ENCODE peak calls at places on chromosome 19, in four cellular contexts. D is effector memory CD4-positive, alpha-beta T cell; Y is neuronal stem cell; E is ascending aorta. U is an unnamed sample. For H3K4me1, the result is how much of the 10 kb centered on the place peaks cover.

GRCh38 chr19:18161691-18162039 is 8.7 kb downstream of the PIK3R2 start:
- DNase-seq in D (no peak), Y (no peak), E (no peak), U (no peak)

GRCh38 chr19:48935864-48936263 is 2.4 kb downstream of the DHDH start:
- DNase-seq in E (no peak), D (no peak), Y (no peak), U (no peak)

GRCh38 chr19:52997975-52998374 is 15.7 kb upstream of the ERVV-1 start:
- DNase-seq in E (no peak), Y (no peak), D (no peak), U (no peak)

GRCh38 chr19:49809155-49809986 is 3.7 kb downstream of the FUZ start:
- DNase-seq in Y (no peak), D (peak), E (no peak), U (peak)

GRCh38 chr19:40811478-40812341 is 12.7 kb downstream of the EGLN2 start:
- DNase-seq in E (no peak), Y (peak), D (no peak), U (no peak)

GRCh38 chr19:54218960-54219661 is 3.7 kb downstream of the LILRB3 start:
- DNase-seq in Y (no peak), D (no peak), E (no peak), U (no peak)

GRCh38 chr19:46731007-46731501 is 14.1 kb upstream of the PRKD2 start:
- DNase-seq in Y (no peak), D (no peak), E (no peak), U (no peak)

GRCh38 chr19:45973564-45974338 is at the start of gene NOVA2:
- DNase-seq in D (no peak), Y (peak), E (no peak), U (no peak)

GRCh38 chr19:14003279-14004051 is 2.7 kb downstream of the RFX1 start:
- DNase-seq in D (no peak), E (no peak), Y (no peak), U (no peak)

GRCh38 chr19:15112385-15112784 is 5.2 kb downstream of the SYDE1 start:
- DNase-seq in Y (no peak), D (no peak), E (no peak), U (no peak)

GRCh38 chr19:53782698-53783097 is 41.4 kb downstream of the NLRP12 start:
- DNase-seq in E (no peak), D (no peak), Y (no peak), U (no peak)

GRCh38 chr19:17327654-17328516 is 6.8 kb downstream of the ANO8 start:
- DNase-seq in D (peak), E (no peak), Y (peak), U (no peak)

GRCh38 chr19:41691268-41691970 is 3.3 kb upstream of the CEACAM7 start:
- DNase-seq in D (no peak), Y (no peak), E (no peak), U (no peak)

GRCh38 chr19:36805364-36805763 is 32.8 kb upstream of the ZNF850 start:
- DNase-seq in Y (no peak), D (no peak), E (no peak), U (no peak)

GRCh38 chr19:14147797-14148605 is 11.6 kb upstream of the ASF1B start:
- DNase-seq in Y (no peak), D (no peak), E (no peak), U (peak)

GRCh38 chr19:7975037-7975436 is 30.4 kb downstream of the ELAVL1 start:
- DNase-seq in Y (no peak), E (no peak), D (no peak), U (no peak)

GRCh38 chr19:23971598-23971997 is 56.9 kb downstream of the ZNF726 start:
- DNase-seq in D (no peak), E (no peak), Y (no peak), U (no peak)

GRCh38 chr19:46983097-46983496 is 36.5 kb upstream of the NPAS1 start:
- DNase-seq in Y (no peak), D (no peak), E (no peak), U (no peak)

GRCh38 chr19:57558525-57558924 is 1.1 kb downstream of the ZNF550 start:
- DNase-seq in D (no peak), E (no peak), Y (no peak), U (no peak)

GRCh38 chr19:48656840-48657474 is 11.0 kb upstream of the CA11 start:
- DNase-seq in D (no peak), E (no peak), Y (no peak), U (peak)

GRCh38 chr19:14090509-14091085 is at the start of gene SAMD1:
- DNase-seq in D (peak), E (no peak), Y (peak), U (peak)

DNA sequence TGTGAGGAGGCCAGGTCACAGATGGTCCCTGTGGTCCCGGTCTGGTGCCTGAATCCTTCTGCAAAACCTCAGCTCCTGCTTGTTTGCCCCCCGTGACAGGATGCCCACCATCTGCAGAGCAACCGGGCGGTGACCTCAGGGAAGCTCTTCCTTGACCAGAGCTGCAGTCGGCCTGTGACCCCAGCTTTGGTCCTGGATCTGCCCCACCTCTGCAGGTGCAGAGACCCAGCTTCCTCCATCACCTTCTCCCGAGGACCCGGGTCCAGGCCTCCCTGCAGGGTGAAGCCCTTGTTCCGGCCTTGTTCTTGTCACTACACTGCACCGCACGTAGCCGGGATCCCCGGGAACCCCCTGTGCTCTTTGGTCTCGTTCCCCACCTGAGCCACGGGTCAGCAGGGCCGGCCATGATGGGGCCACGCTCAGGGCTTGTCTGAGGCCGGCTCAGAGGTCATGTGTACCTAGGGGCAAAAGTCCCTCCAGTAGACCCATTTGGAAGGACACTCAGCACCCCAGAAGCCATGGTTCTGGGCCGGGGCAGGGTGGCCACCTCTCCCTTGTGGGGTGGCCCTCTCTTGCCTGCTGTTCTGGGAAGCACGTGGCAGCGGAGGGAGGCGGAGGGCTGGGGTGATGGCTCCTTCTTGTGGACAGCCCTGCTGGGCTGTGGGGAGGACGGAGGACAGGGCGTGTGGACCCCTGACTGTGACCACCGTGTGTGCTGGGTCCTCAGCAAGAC is 6.2 kb upstream of the PEAK3 start:
- DNase-seq in D (no peak), E (no peak), Y (no peak), U (no peak)
- H3K4me1 ChIP-seq in D (under half), E (under half), Y (under half), U (under half)

GRCh38 chr19:2556221-2557092 is 80.5 kb downstream of the GADD45B start:
- DNase-seq in D (no peak), E (no peak), Y (no peak), U (no peak)
- H3K4me3 ChIP-seq in D (no peak), E (no peak), Y (no peak), U (no peak)

GRCh38 chr19:2771786-2772674 is 11.0 kb downstream of the SGTA start:
- DNase-seq in Y (no peak), E (no peak), D (no peak), U (no peak)
- H3K27ac ChIP-seq in Y (no peak), E (no peak), D (no peak), U (no peak)

GRCh38 chr19:1412995-1413889 is 5.9 kb downstream of the DAZAP1 start:
- DNase-seq in D (no peak), E (no peak), Y (no peak), U (no peak)

GRCh38 chr19:1410789-1411188 is 3.4 kb downstream of the DAZAP1 start:
- DNase-seq in Y (no peak), D (no peak), E (no peak), U (no peak)

GRCh38 chr19:1412323-1412923 is 5.0 kb downstream of the DAZAP1 start:
- DNase-seq in Y (no peak), E (no peak), D (no peak), U (no peak)

GRCh38 chr19:1410136-1410786 is 2.9 kb downstream of the DAZAP1 start:
- DNase-seq in D (no peak), E (no peak), Y (no peak), U (no peak)

GRCh38 chr19:1411255-1412191 is 4.1 kb downstream of the DAZAP1 start:
- DNase-seq in Y (no peak), E (no peak), D (peak), U (no peak)
- H3K4me1 ChIP-seq in Y (under half), E (under half), D (half or more), U (half or more)

GRCh38 chr19:5786593-5787551 is 2.3 kb upstream of the PRR22 start:
- DNase-seq in Y (no peak), E (no peak), D (no peak), U (no peak)
- H3K4me3 ChIP-seq in Y (no peak), E (no peak), D (no peak), U (no peak)

DNA sequence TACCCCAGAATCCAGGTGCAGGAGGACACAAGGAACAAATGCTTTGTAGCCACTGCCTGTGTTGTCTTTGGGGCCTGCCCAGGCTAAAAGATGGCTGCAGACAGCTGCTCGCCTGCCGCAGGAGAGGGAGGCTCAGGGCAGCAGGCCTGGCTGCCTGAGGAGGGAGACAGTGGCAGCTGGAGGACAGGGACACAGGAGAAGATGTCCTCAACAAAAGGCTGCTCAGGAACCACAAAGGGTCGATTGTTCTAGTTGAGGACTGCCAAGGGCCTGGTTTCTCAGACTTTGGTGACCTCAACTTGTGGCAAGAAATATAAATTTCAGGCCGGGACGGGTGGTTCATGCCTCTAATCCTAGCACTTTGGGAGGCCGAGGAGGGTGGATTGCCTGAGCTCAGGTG is 7.6 kb downstream of the SIRT2 start:
- DNase-seq in Y (no peak), E (no peak), D (no peak), U (no peak)
- H3K27ac ChIP-seq in Y (no peak), E (no peak), D (no peak), U (no peak)

GRCh38 chr19:35164418-35164817 is 9.9 kb downstream of the FXYD5 start:
- DNase-seq in Y (no peak), E (no peak), D (no peak), U (no peak)
- H3K4me1 ChIP-seq in Y (under half), E (under half), D (under half), U (under half)

GRCh38 chr19:10334340-10335148 is 1.2 kb upstream of the RAVER1 start:
- DNase-seq in D (no peak), Y (peak), E (peak), U (peak)
- H3K4me3 ChIP-seq in D (peak), Y (peak), E (peak), U (peak)

DNA sequence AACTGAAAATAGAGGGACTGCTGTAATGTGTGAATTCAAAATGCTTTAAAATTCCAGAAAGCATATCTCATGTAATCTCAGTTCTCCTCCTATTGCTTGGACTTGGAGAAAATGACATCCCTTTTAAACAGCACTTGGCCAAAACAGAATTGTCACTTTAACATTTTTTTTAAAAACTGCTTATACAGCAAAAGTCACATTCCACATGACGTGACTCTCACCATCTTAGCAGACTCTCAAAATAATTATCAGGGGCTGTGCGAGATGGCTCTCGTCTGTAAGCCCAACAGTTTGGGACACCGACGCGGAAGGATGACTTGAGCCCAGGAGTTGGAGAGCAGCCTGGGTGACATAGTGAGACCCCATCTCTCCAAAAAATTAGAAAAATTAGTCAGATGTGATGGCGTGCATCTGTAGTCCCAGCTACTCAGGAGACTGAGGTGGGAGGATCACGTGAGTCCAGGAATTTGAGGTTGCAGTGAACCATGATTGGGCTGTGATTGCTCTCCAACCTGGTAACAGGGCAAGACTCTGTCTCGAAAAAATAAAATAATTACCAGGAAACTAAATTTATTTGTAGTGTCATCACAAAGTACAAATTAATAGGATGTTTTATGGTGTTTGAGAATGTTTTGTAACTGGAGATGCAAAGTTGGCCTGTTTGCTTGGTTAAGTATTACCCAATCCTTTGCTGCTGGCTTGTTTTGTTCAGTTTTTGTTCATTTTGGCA is 8.8 kb downstream of the SAFB start:
- DNase-seq in Y (no peak), E (no peak), D (no peak), U (no peak)
- H3K27ac ChIP-seq in Y (no peak), E (peak), D (no peak), U (peak)

GRCh38 chr19:2166741-2167738 is 3.3 kb downstream of the DOT1L start:
- DNase-seq in D (no peak), E (peak), Y (no peak), U (peak)
- H3K4me1 ChIP-seq in D (under half), E (under half), Y (under half), U (half or more)

U was measured in tibial nerve.